ENCODE peak calls at places on chromosomes 3 and 15, in four cellular contexts. T is WTC11, N is heart right ventricle, S is cardiac muscle cell. L is an unnamed sample.

GRCh38 chr3:89380006-89380405 is 272.6 kb downstream of the EPHA3 start:
- DNase-seq in T (no peak), N (no peak), S (peak), L (no peak)

GRCh38 chr15:62306851-62307504 is 141.9 kb upstream of the C2CD4B start:
- DNase-seq in T (peak), N (peak), S (peak), L (peak)

GRCh38 chr3:27195059-27195458 is 174.1 kb downstream of the NEK10 start:
- DNase-seq in T (no peak), N (no peak), S (no peak), L (no peak)

GRCh38 chr3:159175391-159175725 is 373.5 kb downstream of the MFSD1 start:
- DNase-seq in T (no peak), N (no peak), S (no peak), L (no peak)

GRCh38 chr3:139319428-139320402 is 24.1 kb upstream of the MRPS22 start:
- DNase-seq in T (peak), N (no peak), S (peak), L (peak)

GRCh38 chr15:55353030-55353429 is 34.0 kb downstream of the PIGB start:
- DNase-seq in T (no peak), N (no peak), S (no peak), L (no peak)

GRCh38 chr3:158509891-158510290 is 61.1 kb upstream of the MLF1 start:
- DNase-seq in T (no peak), N (no peak), S (no peak), L (no peak)

GRCh38 chr15:71647479-71647792 is 162.9 kb upstream of the NR2E3 start:
- DNase-seq in T (no peak), N (no peak), S (no peak), L (no peak)

GRCh38 chr3:176167272-176167671 is 1030.0 kb downstream of the TBL1XR1 start:
- DNase-seq in T (no peak), N (no peak), S (no peak), L (no peak)

GRCh38 chr3:129224984-129225393 is 24.4 kb upstream of the COPG1 start:
- DNase-seq in T (no peak), N (peak), S (peak), L (no peak)

GRCh38 chr3:118272976-118273375 is 761.7 kb downstream of the IGSF11 start:
- DNase-seq in T (no peak), N (no peak), S (no peak), L (no peak)

GRCh38 chr15:33639968-33640367 is 328.3 kb upstream of the CHRM5 start:
- DNase-seq in T (no peak), N (no peak), S (no peak), L (no peak)

GRCh38 chr3:46693038-46693896 is at the start of gene ALS2CL:
- DNase-seq in T (peak), N (peak), S (peak), L (peak)

GRCh38 chr3:73009008-73009407 is 12.4 kb downstream of the PPP4R2 start:
- DNase-seq in T (no peak), N (no peak), S (no peak), L (no peak)

GRCh38 chr3:45781841-45782240 is 14.5 kb downstream of the SLC6A20 start:
- DNase-seq in T (no peak), N (no peak), S (no peak), L (no peak)

GRCh38 chr3:132265008-132265407 is 52.2 kb upstream of the ACP3 start:
- DNase-seq in T (no peak), N (no peak), S (no peak), L (no peak)

GRCh38 chr3:38582316-38582715 is 67.2 kb downstream of the SCN5A start:
- DNase-seq in T (no peak), N (no peak), S (no peak), L (no peak)

GRCh38 chr3:17032407-17033034 is 147.8 kb downstream of the PLCL2 start:
- DNase-seq in T (no peak), N (no peak), S (peak), L (no peak)

GRCh38 chr3:25679166-25679565 is 14.5 kb upstream of the TOP2B start:
- DNase-seq in T (no peak), N (no peak), S (no peak), L (no peak)

GRCh38 chr3:55143336-55143735 is 215.5 kb upstream of the LRTM1 start:
- DNase-seq in T (no peak), N (no peak), S (no peak), L (no peak)

GRCh38 chr3:65855370-65856100 is 183.2 kb downstream of the MAGI1 start:
- DNase-seq in T (no peak), N (no peak), S (peak), L (no peak)

GRCh38 chr3:46931631-46932441 is 44.7 kb downstream of the CCDC12 start:
- DNase-seq in T (no peak), N (peak), S (no peak), L (no peak)

GRCh38 chr3:72437666-72438065 is 410.6 kb downstream of the SHQ1 start:
- DNase-seq in T (no peak), N (no peak), S (no peak), L (no peak)

GRCh38 chr3:105906345-105906744 is 37.5 kb upstream of the CBLB start:
- DNase-seq in T (no peak), N (no peak), S (peak), L (no peak)

GRCh38 chr3:23809294-23809693 is 3.5 kb downstream of the UBE2E1 start:
- DNase-seq in T (no peak), N (no peak), S (no peak), L (no peak)

GRCh38 chr15:63605816-63606215 is 8.6 kb downstream of the FBXL22 start:
- DNase-seq in T (no peak), N (no peak), S (no peak), L (no peak)

GRCh38 chr3:22236490-22237271 is 485.7 kb upstream of the ZNF385D start:
- DNase-seq in T (no peak), N (no peak), S (peak), L (no peak)

GRCh38 chr3:151379083-151379734 is 5.3 kb downstream of the P2RY12 start:
- DNase-seq in T (peak), N (peak), S (peak), L (peak)

GRCh38 chr3:105606052-105606451 is 239.3 kb downstream of the ALCAM start:
- DNase-seq in T (no peak), N (no peak), S (peak), L (no peak)

GRCh38 chr3:194306109-194306686 is 44.9 kb downstream of the CPN2 start:
- DNase-seq in T (no peak), N (no peak), S (no peak), L (peak)

GRCh38 chr3:42526616-42527367 is 24.3 kb downstream of the VIPR1 start:
- DNase-seq in T (peak), N (no peak), S (no peak), L (no peak)

DNA sequence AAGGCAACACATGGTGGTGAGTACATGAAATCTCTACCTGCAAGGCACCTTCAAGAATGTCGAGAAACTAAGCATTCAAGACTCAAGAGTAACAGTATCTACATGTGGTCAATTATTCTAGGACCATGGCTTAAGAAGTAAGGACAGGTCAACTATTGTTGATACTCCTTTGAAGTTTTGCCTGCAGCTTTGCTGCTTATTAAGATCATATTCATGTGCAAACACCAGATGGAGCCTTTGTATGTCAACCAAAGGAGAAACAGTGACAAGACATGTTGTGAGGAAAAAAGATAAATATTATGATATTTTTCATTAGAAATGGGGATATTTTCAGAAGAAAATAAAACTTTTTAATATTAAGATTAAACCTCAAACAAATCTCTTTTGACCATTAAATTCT is 52.3 kb upstream of the FGF7 start:
- DNase-seq in T (no peak), N (no peak), S (peak), L (no peak)
- TF ChIP-seq CTCF in T (no peak), N (peak), S (peak), L (no peak)

DNA sequence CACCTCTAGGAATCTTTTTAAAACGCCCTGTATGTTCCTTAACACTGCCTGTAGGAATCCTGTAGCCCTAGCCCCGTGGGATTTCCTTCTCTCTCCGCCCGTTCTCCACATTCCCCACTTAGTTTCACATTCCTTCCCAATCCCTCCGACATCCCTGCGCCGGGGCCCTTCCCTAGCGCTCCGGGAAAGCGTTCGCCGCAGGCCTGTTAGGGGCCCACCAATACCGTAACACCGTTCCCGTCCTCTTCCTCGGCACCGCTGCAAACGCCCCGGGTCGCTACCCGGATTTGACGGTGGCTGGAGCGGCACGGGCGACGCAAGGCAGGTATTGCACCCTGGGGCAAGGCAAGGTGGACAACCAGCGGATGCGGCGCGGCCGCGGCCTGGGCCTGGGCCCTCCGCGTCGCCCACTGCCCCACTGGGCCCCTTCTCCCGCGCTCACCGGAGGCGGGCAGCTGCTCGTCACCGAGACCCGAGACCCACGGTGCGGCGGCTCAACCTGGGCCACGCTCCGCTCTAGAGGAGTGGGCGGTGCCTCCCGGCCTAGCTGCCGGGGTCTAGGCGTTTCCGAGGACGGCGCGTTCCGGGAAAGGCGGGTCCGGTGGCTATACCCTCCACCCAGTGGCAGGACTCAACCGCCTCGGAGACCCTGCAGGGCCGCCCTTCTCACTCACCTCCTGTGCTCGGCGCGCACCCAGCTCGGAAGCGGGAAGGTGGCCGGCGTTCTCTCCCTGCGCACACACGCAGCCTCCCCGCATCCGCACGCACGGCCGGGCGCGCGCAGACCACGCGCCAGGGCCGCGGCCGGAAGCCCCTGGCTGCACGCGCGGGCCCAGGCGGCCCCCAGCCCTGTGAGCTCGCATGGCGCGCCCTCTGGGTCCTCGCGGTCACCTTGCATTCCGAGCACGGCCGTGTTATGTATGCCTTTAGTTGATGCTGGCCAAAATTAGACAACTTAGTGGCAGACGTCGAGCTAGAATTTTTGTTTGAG is at the start of gene B3GALNT1:
- DNase-seq in T (peak), N (peak), S (peak), L (peak)
- TF ChIP-seq CTCF in T (no peak), N (no peak), S (no peak), L (no peak)

GRCh38 chr15:51917493-51917892 is 54.1 kb downstream of the LEO1 start:
- DNase-seq in T (peak), N (no peak), S (peak), L (peak)
- TF ChIP-seq CTCF in T (no peak), N (no peak), S (peak), L (peak)

GRCh38 chr3:49469876-49470713 is at the start of gene DAG1:
- DNase-seq in T (peak), N (peak), S (peak), L (peak)
- TF ChIP-seq CTCF in T (no peak), N (no peak), S (no peak), L (no peak)

GRCh38 chr3:165783383-165783782 is 53.8 kb downstream of the BCHE start:
- DNase-seq in T (no peak), N (no peak), S (no peak), L (no peak)

GRCh38 chr3:165786013-165786412 is 51.2 kb downstream of the BCHE start:
- DNase-seq in T (no peak), N (no peak), S (no peak), L (no peak)

GRCh38 chr3:165784337-165784736 is 52.9 kb downstream of the BCHE start:
- DNase-seq in T (no peak), N (no peak), S (no peak), L (no peak)

GRCh38 chr3:165788531-165788930 is 48.7 kb downstream of the BCHE start:
- DNase-seq in T (no peak), N (no peak), S (no peak), L (no peak)
- TF ChIP-seq CTCF in T (no peak), N (no peak), S (no peak), L (no peak)

DNA sequence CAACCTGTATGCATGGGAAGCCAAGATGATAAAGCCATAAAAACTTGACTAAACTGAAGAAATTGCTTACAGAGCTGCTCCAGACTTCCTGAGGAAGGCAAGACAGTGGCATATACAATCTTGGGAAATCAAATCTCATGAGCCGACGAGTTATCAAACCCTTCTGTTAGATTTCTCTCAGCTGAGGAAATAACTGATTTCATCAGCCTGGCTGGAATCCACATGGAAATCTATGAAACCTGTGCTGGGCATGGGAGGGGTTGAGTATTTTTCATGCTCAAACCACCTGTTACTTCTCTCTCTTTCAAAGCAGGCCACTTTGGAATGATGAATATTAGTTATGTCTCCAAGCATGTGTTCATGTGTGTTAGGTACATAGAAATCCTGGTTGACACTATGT is 727.7 kb downstream of the FHIT start:
- DNase-seq in T (no peak), N (no peak), S (no peak), L (no peak)
- TF ChIP-seq CTCF in T (no peak), N (no peak), S (no peak), L (no peak)

GRCh38 chr3:183381673-183382072 is 46.7 kb downstream of the MCF2L2 start:
- DNase-seq in T (no peak), N (no peak), S (no peak), L (no peak)

GRCh38 chr3:183388213-183388612 is 40.2 kb downstream of the MCF2L2 start:
- DNase-seq in T (no peak), N (no peak), S (no peak), L (no peak)

GRCh38 chr3:183386651-183387050 is 41.8 kb downstream of the MCF2L2 start:
- DNase-seq in T (no peak), N (no peak), S (no peak), L (no peak)

GRCh38 chr3:183387797-183388196 is 40.6 kb downstream of the MCF2L2 start:
- DNase-seq in T (no peak), N (no peak), S (no peak), L (no peak)

DNA sequence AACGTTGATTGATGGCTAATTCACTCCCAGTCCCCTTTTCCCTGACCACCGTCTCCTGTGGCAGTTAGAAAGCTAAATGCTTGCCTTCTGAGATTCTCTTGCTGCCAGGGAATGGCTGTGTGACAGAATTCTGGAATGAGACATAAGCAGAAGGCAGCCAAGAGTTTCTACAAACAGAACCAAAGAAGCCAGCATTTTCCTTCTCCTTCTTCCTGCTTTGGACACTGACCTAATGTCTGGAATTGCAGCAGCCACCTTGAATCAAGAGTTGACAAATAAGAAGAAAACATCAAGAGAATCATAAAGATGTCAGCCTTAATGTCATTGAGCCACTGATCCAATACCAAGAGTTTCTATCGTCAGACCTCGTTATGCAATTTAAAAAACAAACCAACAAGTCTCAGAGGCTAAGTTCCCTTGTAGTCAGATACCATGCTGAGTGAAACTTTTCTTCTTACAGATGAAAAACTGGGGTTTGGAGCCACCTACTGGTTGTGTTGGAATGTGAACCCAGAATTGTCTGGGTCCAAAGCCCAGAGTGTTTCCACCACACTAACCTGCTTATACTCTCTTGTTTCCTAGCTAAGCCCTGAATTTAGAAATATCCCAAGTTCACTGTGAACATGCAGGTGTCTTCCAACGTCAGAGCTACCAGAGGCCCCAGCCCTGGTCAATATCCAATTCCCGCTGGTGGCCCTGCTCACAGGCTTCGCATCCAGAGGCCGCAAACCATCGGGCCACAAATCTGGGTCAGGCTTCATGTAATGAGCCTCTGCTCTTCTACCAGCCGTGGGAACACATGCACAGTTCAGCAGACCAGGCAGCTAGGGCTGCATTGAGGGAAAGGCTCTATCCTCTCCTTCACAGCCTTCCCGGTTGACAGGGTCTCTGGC is 42.5 kb downstream of the MCF2L2 start:
- DNase-seq in T (peak), N (no peak), S (peak), L (peak)
- TF ChIP-seq CTCF in T (peak), N (peak), S (peak), L (peak)

DNA sequence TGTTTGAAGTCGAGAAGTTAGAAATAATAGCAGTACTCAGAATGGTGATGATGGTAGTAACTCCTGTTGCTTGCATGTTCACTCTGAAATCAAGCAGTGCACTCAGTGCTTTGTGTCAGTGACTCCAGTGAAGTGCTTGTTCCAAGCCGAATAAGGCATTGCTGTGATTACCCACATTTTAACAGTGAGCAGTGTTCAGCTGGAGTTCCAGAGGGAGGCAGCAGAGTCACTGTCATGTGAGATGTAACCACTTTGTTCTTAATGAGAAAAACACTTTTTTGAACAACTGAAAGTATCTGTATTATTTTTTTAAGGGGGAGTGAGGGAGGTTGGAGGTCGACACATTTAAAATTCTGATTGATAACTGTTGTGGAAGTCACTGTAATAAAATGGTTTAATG is 3.7 kb downstream of the MDFIC2 start:
- DNase-seq in T (peak), N (no peak), S (peak), L (peak)
- TF ChIP-seq CTCF in T (no peak), N (no peak), S (no peak), L (peak)

DNA sequence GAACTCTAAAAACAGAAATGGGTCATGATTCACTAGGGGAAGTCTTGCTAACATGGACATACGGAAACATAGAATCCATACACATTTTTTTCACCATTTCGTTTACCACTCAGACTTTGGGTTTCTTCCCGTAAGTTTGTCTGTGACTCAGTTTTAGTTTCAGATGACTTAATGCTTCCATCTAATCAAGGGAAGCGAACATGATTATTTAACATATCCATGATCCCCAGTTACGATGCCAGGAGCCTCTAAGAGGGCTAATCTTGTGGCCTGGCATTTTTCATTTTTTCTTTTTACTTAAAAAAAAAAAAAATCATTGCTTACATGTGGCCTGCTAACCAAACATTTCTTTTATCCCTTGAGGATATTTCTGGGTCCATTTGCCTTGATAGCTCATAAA is 20.2 kb upstream of the PLOD2 start:
- DNase-seq in T (no peak), N (no peak), S (no peak), L (no peak)
- TF ChIP-seq CTCF in T (no peak), N (no peak), S (no peak), L (no peak)

GRCh38 chr3:186464424-186465093 is 79.6 kb downstream of the CRYGS start:
- DNase-seq in T (no peak), N (no peak), S (no peak), L (no peak)
- TF ChIP-seq CTCF in T (peak), N (no peak), S (peak), L (no peak)